ENCODE peak calls at places on chromosomes 4 and X, in six cellular contexts. O is naive thymus-derived CD4-positive, alpha-beta T cell; J is foreskin fibroblast; H is retina; T is EH; V is Kasumi-1. G is an unnamed sample.

GRCh38 chr4:167049257-167049656 is 185.0 kb downstream of the SPOCK3 start:
- DNase-seq in J (no peak), V (no peak), T (no peak), H (no peak), O (no peak), G (no peak)

GRCh38 chrX:73850124-73851013 is 287.4 kb downstream of the CHIC1 start:
- DNase-seq in J (peak; percentile 32), T (peak; percentile 19), V (no peak), H (peak; percentile 12), O (no peak), G (no peak)

GRCh38 chr4:94590493-94590892 is 138.8 kb downstream of the PDLIM5 start:
- DNase-seq in O (no peak), J (no peak), T (no peak), V (no peak), H (no peak), G (no peak)

GRCh38 chr4:137611998-137612700 is 79.9 kb upstream of the PCDH18 start:
- DNase-seq in O (no peak), T (no peak), H (no peak), J (peak; percentile 51), V (no peak), G (no peak)

GRCh38 chr4:1559896-1560650 is 124.0 kb downstream of the FAM53A start:
- DNase-seq in H (no peak), O (no peak), T (no peak), V (no peak), J (no peak), G (no peak)

GRCh38 chr4:25533237-25533636 is 122.4 kb upstream of the SLC34A2 start:
- DNase-seq in H (no peak), V (no peak), J (no peak), T (no peak), O (no peak), G (no peak)

GRCh38 chr4:99447079-99447478 is 11.9 kb upstream of the ADH7 start:
- DNase-seq in H (no peak), T (peak; percentile 69), J (peak; percentile 53), V (no peak), O (no peak), G (no peak)

GRCh38 chrX:10526442-10526841 is 93.9 kb downstream of the MID1 start:
- DNase-seq in H (no peak), O (no peak), T (peak; percentile 68), V (no peak), J (peak; percentile 73), G (no peak)

GRCh38 chr4:185839204-185839712 is 27.3 kb upstream of the SORBS2 start:
- DNase-seq in T (peak; percentile 98), O (no peak), H (peak; percentile 67), J (peak; percentile 92), V (no peak), G (no peak)

GRCh38 chrX:129600981-129601424 is 53.8 kb downstream of the APLN start:
- DNase-seq in O (peak; percentile 16), J (peak; percentile 61), H (no peak), V (peak; percentile 31), T (peak; percentile 36), G (no peak)

GRCh38 chrX:107000013-107000515 is at the start of gene MORC4:
- DNase-seq in V (no peak), H (peak; percentile 70), T (peak; percentile 82), J (peak; percentile 88), O (peak; percentile 42), G (no peak)

GRCh38 chr4:121057466-121057911 is 14.8 kb downstream of the NDNF start:
- DNase-seq in H (peak; percentile 28), J (peak; percentile 24), T (no peak), O (no peak), V (no peak), G (no peak)

GRCh38 chrX:119605398-119605738 is 856 bp downstream of the NKRF start:
- DNase-seq in O (no peak), V (no peak), T (peak; percentile 14), J (peak; percentile 30), H (peak; percentile 53), G (no peak)

GRCh38 chr4:40283968-40284367 is 51.2 kb upstream of the CHRNA9 start:
- DNase-seq in J (no peak), V (no peak), O (peak; percentile 81), H (no peak), T (peak; percentile 15), G (no peak)

GRCh38 chr4:123284166-123284565 is 112.4 kb upstream of the SPRY1 start:
- DNase-seq in O (no peak), T (peak; percentile 68), H (no peak), V (peak; percentile 12), J (peak; percentile 8), G (no peak)

GRCh38 chr4:24736066-24736465 is 59.3 kb upstream of the SOD3 start:
- DNase-seq in J (peak; percentile 53), V (no peak), H (no peak), T (peak; percentile 35), O (no peak), G (no peak)

GRCh38 chrX:129793604-129794191 is 13.9 kb downstream of the SASH3 start:
- DNase-seq in J (no peak), O (no peak), T (no peak), V (no peak), H (no peak), G (no peak)

GRCh38 chr4:24657768-24658617 is 73.6 kb upstream of the DHX15 start:
- DNase-seq in O (no peak), J (peak; percentile 34), T (peak; percentile 25), V (peak; percentile 40), H (no peak), G (peak; percentile 61)

GRCh38 chr4:104491396-104491821 is 3.3 kb downstream of the CXXC4 start:
- DNase-seq in H (peak; percentile 85), T (peak; percentile 18), V (peak; percentile 43), O (peak; percentile 3), J (peak; percentile 28), G (no peak)

GRCh38 chr4:7101692-7102515 is 34.0 kb upstream of the GRPEL1 start:
- DNase-seq in T (peak; percentile 70), H (peak; percentile 86), O (peak; percentile 23), V (peak; percentile 90), J (peak; percentile 80), G (peak; percentile 3)

GRCh38 chr4:80340036-80340435 is 4.5 kb downstream of the CFAP299 start:
- DNase-seq in T (peak; percentile 24), J (peak; percentile 53), V (no peak), O (no peak), H (no peak), G (no peak)

GRCh38 chr4:140255919-140256318 is 101.9 kb upstream of the MAML3 start:
- DNase-seq in H (no peak), J (no peak), O (no peak), T (no peak), V (no peak), G (no peak)

GRCh38 chr4:133145758-133146157 is 3.3 kb upstream of the PCDH10 start:
- DNase-seq in O (no peak), V (no peak), H (peak; percentile 31), T (no peak), J (peak; percentile 1), G (no peak)

GRCh38 chrX:11427082-11428033 is 134.1 kb downstream of the AMELX start:
- DNase-seq in T (peak; percentile 30), O (no peak), J (peak; percentile 46), V (no peak), H (peak; percentile 74), G (no peak)

GRCh38 chrX:140500427-140500826 is 4.4 kb downstream of the SOX3 start:
- DNase-seq in T (no peak), V (no peak), O (no peak), J (no peak), H (peak; percentile 18), G (no peak)

GRCh38 chr4:179750374-179750773 is 2308.1 kb upstream of the AGA start:
- DNase-seq in V (no peak), T (no peak), H (no peak), J (no peak), O (no peak), G (no peak)

GRCh38 chrX:134868766-134869495 is 121.9 kb upstream of the SMIM10 start:
- DNase-seq in J (peak; percentile 66), T (peak; percentile 90), V (no peak), O (no peak), H (no peak), G (no peak)

GRCh38 chr4:168917150-168917779 is 92.8 kb downstream of the CBR4 start:
- DNase-seq in H (no peak), V (peak; percentile 40), O (no peak), T (peak; percentile 65), J (peak; percentile 77), G (no peak)

GRCh38 chr4:36274158-36274557 is 7.3 kb upstream of the DTHD1 start:
- DNase-seq in T (no peak), O (no peak), J (no peak), V (no peak), H (no peak), G (no peak)

GRCh38 chrX:24245201-24245600 is 68.7 kb downstream of the SUPT20HL2 start:
- DNase-seq in O (no peak), V (no peak), H (no peak), J (peak; percentile 74), T (peak; percentile 85), G (no peak)

GRCh38 chrX:149504226-149504914 is 736 bp downstream of the IDS start:
- DNase-seq in H (peak; percentile 35), O (peak; percentile 59), J (peak; percentile 45), V (no peak), T (no peak), G (no peak)

GRCh38 chrX:95884196-95884595 is 800.4 kb upstream of the DIAPH2 start:
- DNase-seq in O (no peak), J (peak; percentile 6), V (no peak), T (no peak), H (no peak), G (no peak)

GRCh38 chr4:374298-375160 is 36.9 kb downstream of the ZNF141 start:
- DNase-seq in H (no peak), O (no peak), V (no peak), T (no peak), J (no peak), G (no peak)

GRCh38 chrX:3449287-3449686 is 102.8 kb upstream of the MXRA5 start:
- DNase-seq in V (no peak), O (no peak), J (peak; percentile 10), H (no peak), T (peak; percentile 41), G (no peak)

GRCh38 chrX:127702527-127702926 is 349.7 kb downstream of the ACTRT1 start:
- DNase-seq in O (no peak), J (no peak), T (no peak), V (no peak), H (no peak), G (no peak)

GRCh38 chr4:8919651-8920288 is 48.1 kb upstream of the HMX1 start:
- DNase-seq in O (no peak), T (no peak), V (no peak), J (no peak), H (no peak), G (no peak)